ENCODE peak calls at places on chromosomes 7 and 10, in nine cellular contexts. One of them, this sample, is unnamed. For H3K36me3 and H3K27me3, the result is how much of the 10 kb centered on the place peaks cover.

GRCh38 chr10:84613336-84614021 is 285.1 kb downstream of the CCSER2 start:
- DNase-seq in mammary epithelial cell: peak
- DNase-seq in cardiac muscle cell: peak
- DNase-seq in SK-N-SH: peak
- DNase-seq in MM.1S: peak
- DNase-seq in CD4-positive, CD25-positive, alpha-beta regulatory T cell: no peak
- DNase-seq in heart left ventricle: peak
- DNase-seq in CD8-positive, alpha-beta T cell: no peak
- DNase-seq in DND-41: peak
- DNase-seq in this sample: peak

GRCh38 chr7:1928555-1929348 is 258.7 kb downstream of the ELFN1 start:
- DNase-seq in DND-41: no peak
- DNase-seq in CD4-positive, CD25-positive, alpha-beta regulatory T cell: no peak
- DNase-seq in mammary epithelial cell: no peak
- DNase-seq in MM.1S: no peak
- DNase-seq in heart left ventricle: no peak
- DNase-seq in cardiac muscle cell: no peak
- DNase-seq in SK-N-SH: no peak
- DNase-seq in CD8-positive, alpha-beta T cell: no peak
- DNase-seq in this sample: no peak

GRCh38 chr10:110790913-110791525 is 80.7 kb upstream of the PDCD4 start:
- DNase-seq in DND-41: no peak
- DNase-seq in mammary epithelial cell: no peak
- DNase-seq in CD8-positive, alpha-beta T cell: no peak
- DNase-seq in MM.1S: no peak
- DNase-seq in CD4-positive, CD25-positive, alpha-beta regulatory T cell: no peak
- DNase-seq in cardiac muscle cell: no peak
- DNase-seq in heart left ventricle: no peak
- DNase-seq in SK-N-SH: no peak
- DNase-seq in this sample: no peak

GRCh38 chr10:5692476-5693358 is 8.1 kb downstream of the TASOR2 start:
- DNase-seq in cardiac muscle cell: peak
- DNase-seq in CD4-positive, CD25-positive, alpha-beta regulatory T cell: peak
- DNase-seq in mammary epithelial cell: peak
- DNase-seq in MM.1S: no peak
- DNase-seq in DND-41: no peak
- DNase-seq in heart left ventricle: peak
- DNase-seq in SK-N-SH: peak
- DNase-seq in CD8-positive, alpha-beta T cell: peak
- DNase-seq in this sample: no peak

GRCh38 chr10:71042699-71043098 is 154.3 kb upstream of the PCBD1 start:
- DNase-seq in SK-N-SH: no peak
- DNase-seq in heart left ventricle: no peak
- DNase-seq in cardiac muscle cell: no peak
- DNase-seq in CD4-positive, CD25-positive, alpha-beta regulatory T cell: no peak
- DNase-seq in MM.1S: no peak
- DNase-seq in DND-41: no peak
- DNase-seq in CD8-positive, alpha-beta T cell: no peak
- DNase-seq in mammary epithelial cell: no peak
- DNase-seq in this sample: no peak

GRCh38 chr7:73707045-73707631 is 12.3 kb downstream of the STX1A start:
- DNase-seq in DND-41: peak
- DNase-seq in MM.1S: no peak
- DNase-seq in SK-N-SH: peak
- DNase-seq in CD8-positive, alpha-beta T cell: peak
- DNase-seq in cardiac muscle cell: no peak
- DNase-seq in heart left ventricle: peak
- DNase-seq in CD4-positive, CD25-positive, alpha-beta regulatory T cell: no peak
- DNase-seq in mammary epithelial cell: no peak
- DNase-seq in this sample: no peak

GRCh38 chr7:600149-600814 is 80.6 kb upstream of the PDGFA start:
- DNase-seq in mammary epithelial cell: no peak
- DNase-seq in CD4-positive, CD25-positive, alpha-beta regulatory T cell: no peak
- DNase-seq in cardiac muscle cell: no peak
- DNase-seq in MM.1S: no peak
- DNase-seq in DND-41: no peak
- DNase-seq in CD8-positive, alpha-beta T cell: no peak
- DNase-seq in SK-N-SH: no peak
- DNase-seq in heart left ventricle: peak
- DNase-seq in this sample: no peak

GRCh38 chr7:80781561-80781979 is 137.3 kb downstream of the SEMA3C start:
- DNase-seq in heart left ventricle: peak
- DNase-seq in mammary epithelial cell: peak
- DNase-seq in CD8-positive, alpha-beta T cell: no peak
- DNase-seq in cardiac muscle cell: peak
- DNase-seq in CD4-positive, CD25-positive, alpha-beta regulatory T cell: no peak
- DNase-seq in SK-N-SH: no peak
- DNase-seq in DND-41: no peak
- DNase-seq in MM.1S: no peak
- DNase-seq in this sample: no peak

GRCh38 chr10:101336382-101336781 is 17.6 kb upstream of the BTRC start:
- DNase-seq in CD8-positive, alpha-beta T cell: no peak
- DNase-seq in CD4-positive, CD25-positive, alpha-beta regulatory T cell: no peak
- DNase-seq in cardiac muscle cell: no peak
- DNase-seq in heart left ventricle: no peak
- DNase-seq in MM.1S: no peak
- DNase-seq in SK-N-SH: no peak
- DNase-seq in mammary epithelial cell: no peak
- DNase-seq in DND-41: no peak
- DNase-seq in this sample: no peak

GRCh38 chr7:18693826-18694225 is 198.3 kb downstream of the HDAC9 start:
- DNase-seq in MM.1S: no peak
- DNase-seq in DND-41: no peak
- DNase-seq in SK-N-SH: no peak
- DNase-seq in cardiac muscle cell: no peak
- DNase-seq in mammary epithelial cell: no peak
- DNase-seq in CD4-positive, CD25-positive, alpha-beta regulatory T cell: no peak
- DNase-seq in CD8-positive, alpha-beta T cell: no peak
- DNase-seq in heart left ventricle: no peak
- DNase-seq in this sample: no peak

GRCh38 chr7:43328785-43329380 is 216.4 kb downstream of the HECW1 start:
- DNase-seq in CD8-positive, alpha-beta T cell: no peak
- DNase-seq in cardiac muscle cell: peak
- DNase-seq in mammary epithelial cell: no peak
- DNase-seq in CD4-positive, CD25-positive, alpha-beta regulatory T cell: no peak
- DNase-seq in DND-41: no peak
- DNase-seq in MM.1S: no peak
- DNase-seq in SK-N-SH: no peak
- DNase-seq in heart left ventricle: no peak
- DNase-seq in this sample: no peak

GRCh38 chr7:47444376-47445098 is 137.4 kb downstream of the TNS3 start:
- DNase-seq in CD4-positive, CD25-positive, alpha-beta regulatory T cell: no peak
- DNase-seq in MM.1S: no peak
- DNase-seq in cardiac muscle cell: peak
- DNase-seq in DND-41: no peak
- DNase-seq in CD8-positive, alpha-beta T cell: no peak
- DNase-seq in mammary epithelial cell: peak
- DNase-seq in SK-N-SH: peak
- DNase-seq in heart left ventricle: no peak
- DNase-seq in this sample: no peak

GRCh38 chr10:35940067-35940989 is 298.2 kb upstream of the FZD8 start:
- DNase-seq in cardiac muscle cell: no peak
- DNase-seq in CD4-positive, CD25-positive, alpha-beta regulatory T cell: no peak
- DNase-seq in CD8-positive, alpha-beta T cell: no peak
- DNase-seq in mammary epithelial cell: no peak
- DNase-seq in heart left ventricle: peak
- DNase-seq in DND-41: no peak
- DNase-seq in MM.1S: no peak
- DNase-seq in SK-N-SH: no peak
- DNase-seq in this sample: no peak

GRCh38 chr10:90602815-90603600 is 254.8 kb downstream of the HTR7 start:
- DNase-seq in SK-N-SH: no peak
- DNase-seq in DND-41: no peak
- DNase-seq in MM.1S: no peak
- DNase-seq in cardiac muscle cell: no peak
- DNase-seq in heart left ventricle: no peak
- DNase-seq in mammary epithelial cell: peak
- DNase-seq in CD8-positive, alpha-beta T cell: no peak
- DNase-seq in CD4-positive, CD25-positive, alpha-beta regulatory T cell: no peak
- DNase-seq in this sample: no peak

GRCh38 chr10:75726522-75727493 is 295.4 kb downstream of the LRMDA start:
- DNase-seq in DND-41: no peak
- DNase-seq in SK-N-SH: no peak
- DNase-seq in CD8-positive, alpha-beta T cell: no peak
- DNase-seq in heart left ventricle: no peak
- DNase-seq in CD4-positive, CD25-positive, alpha-beta regulatory T cell: no peak
- DNase-seq in mammary epithelial cell: no peak
- DNase-seq in MM.1S: no peak
- DNase-seq in cardiac muscle cell: no peak
- DNase-seq in this sample: no peak

GRCh38 chr7:116277070-116277469 is 66.7 kb downstream of the TES start:
- DNase-seq in mammary epithelial cell: no peak
- DNase-seq in MM.1S: peak
- DNase-seq in CD8-positive, alpha-beta T cell: no peak
- DNase-seq in CD4-positive, CD25-positive, alpha-beta regulatory T cell: no peak
- DNase-seq in cardiac muscle cell: peak
- DNase-seq in heart left ventricle: no peak
- DNase-seq in DND-41: no peak
- DNase-seq in SK-N-SH: no peak
- DNase-seq in this sample: no peak

GRCh38 chr7:66950311-66950710 is 29.3 kb downstream of the TMEM248 start:
- DNase-seq in CD8-positive, alpha-beta T cell: no peak
- DNase-seq in DND-41: no peak
- DNase-seq in mammary epithelial cell: no peak
- DNase-seq in heart left ventricle: no peak
- DNase-seq in cardiac muscle cell: no peak
- DNase-seq in SK-N-SH: no peak
- DNase-seq in CD4-positive, CD25-positive, alpha-beta regulatory T cell: no peak
- DNase-seq in MM.1S: no peak
- DNase-seq in this sample: no peak

GRCh38 chr7:66952343-66953043 is 31.5 kb downstream of the TMEM248 start:
- DNase-seq in heart left ventricle: no peak
- DNase-seq in MM.1S: no peak
- DNase-seq in DND-41: no peak
- DNase-seq in SK-N-SH: no peak
- DNase-seq in CD8-positive, alpha-beta T cell: no peak
- DNase-seq in CD4-positive, CD25-positive, alpha-beta regulatory T cell: no peak
- DNase-seq in cardiac muscle cell: no peak
- DNase-seq in mammary epithelial cell: peak
- DNase-seq in this sample: no peak

GRCh38 chr7:66948480-66949109 is 27.6 kb downstream of the TMEM248 start:
- DNase-seq in DND-41: no peak
- DNase-seq in cardiac muscle cell: no peak
- DNase-seq in CD4-positive, CD25-positive, alpha-beta regulatory T cell: no peak
- DNase-seq in mammary epithelial cell: no peak
- DNase-seq in heart left ventricle: no peak
- DNase-seq in CD8-positive, alpha-beta T cell: no peak
- DNase-seq in SK-N-SH: no peak
- DNase-seq in MM.1S: no peak
- DNase-seq in this sample: no peak

GRCh38 chr7:66950763-66951162 is 29.7 kb downstream of the TMEM248 start:
- DNase-seq in SK-N-SH: no peak
- DNase-seq in heart left ventricle: no peak
- DNase-seq in CD8-positive, alpha-beta T cell: no peak
- DNase-seq in mammary epithelial cell: no peak
- DNase-seq in cardiac muscle cell: no peak
- DNase-seq in DND-41: no peak
- DNase-seq in MM.1S: no peak
- DNase-seq in CD4-positive, CD25-positive, alpha-beta regulatory T cell: no peak
- DNase-seq in this sample: no peak

DNA sequence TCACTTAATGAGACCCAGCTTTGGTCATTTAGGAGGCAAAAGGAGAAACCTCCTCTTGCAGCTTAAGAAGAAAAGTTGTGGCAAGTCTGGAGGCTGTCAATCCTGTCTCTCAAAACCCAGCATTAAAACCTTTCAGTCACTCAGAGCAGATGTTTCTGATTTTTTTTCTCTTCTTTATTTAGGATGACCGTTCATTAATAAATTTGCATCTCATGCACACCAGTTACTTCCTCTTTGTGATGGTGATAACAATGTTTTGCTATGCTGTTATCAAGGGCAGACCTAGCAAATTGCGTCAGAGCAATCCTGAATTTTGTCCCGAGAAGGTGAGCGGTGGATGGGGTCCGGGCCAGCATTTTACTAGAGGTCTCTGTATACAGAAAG is 32.0 kb downstream of the TMEM248 start:
- DNase-seq in CD8-positive, alpha-beta T cell: no peak
- DNase-seq in SK-N-SH: no peak
- DNase-seq in cardiac muscle cell: no peak
- DNase-seq in CD4-positive, CD25-positive, alpha-beta regulatory T cell: no peak
- DNase-seq in DND-41: no peak
- DNase-seq in mammary epithelial cell: no peak
- DNase-seq in heart left ventricle: no peak
- DNase-seq in MM.1S: no peak
- DNase-seq in this sample: no peak
- H3K36me3 ChIP-seq in CD8-positive, alpha-beta T cell: half or more
- H3K36me3 ChIP-seq in SK-N-SH: half or more
- H3K36me3 ChIP-seq in cardiac muscle cell: half or more
- H3K36me3 ChIP-seq in CD4-positive, CD25-positive, alpha-beta regulatory T cell: half or more
- H3K36me3 ChIP-seq in DND-41: half or more
- H3K36me3 ChIP-seq in mammary epithelial cell: under half
- H3K36me3 ChIP-seq in heart left ventricle: half or more
- H3K36me3 ChIP-seq in MM.1S: under half
- H3K36me3 ChIP-seq in this sample: under half

GRCh38 chr7:149762610-149763009 is 10.8 kb downstream of the ZNF467 start:
- DNase-seq in CD4-positive, CD25-positive, alpha-beta regulatory T cell: no peak
- DNase-seq in heart left ventricle: no peak
- DNase-seq in DND-41: no peak
- DNase-seq in CD8-positive, alpha-beta T cell: no peak
- DNase-seq in cardiac muscle cell: no peak
- DNase-seq in mammary epithelial cell: no peak
- DNase-seq in MM.1S: no peak
- DNase-seq in SK-N-SH: no peak
- DNase-seq in this sample: no peak
- H3K27me3 ChIP-seq in CD4-positive, CD25-positive, alpha-beta regulatory T cell: under half
- H3K27me3 ChIP-seq in heart left ventricle: under half
- H3K27me3 ChIP-seq in DND-41: under half
- H3K27me3 ChIP-seq in CD8-positive, alpha-beta T cell: under half
- H3K27me3 ChIP-seq in cardiac muscle cell: half or more
- H3K27me3 ChIP-seq in mammary epithelial cell: under half
- H3K27me3 ChIP-seq in MM.1S: under half
- H3K27me3 ChIP-seq in SK-N-SH: half or more
- H3K27me3 ChIP-seq in this sample: half or more

DNA sequence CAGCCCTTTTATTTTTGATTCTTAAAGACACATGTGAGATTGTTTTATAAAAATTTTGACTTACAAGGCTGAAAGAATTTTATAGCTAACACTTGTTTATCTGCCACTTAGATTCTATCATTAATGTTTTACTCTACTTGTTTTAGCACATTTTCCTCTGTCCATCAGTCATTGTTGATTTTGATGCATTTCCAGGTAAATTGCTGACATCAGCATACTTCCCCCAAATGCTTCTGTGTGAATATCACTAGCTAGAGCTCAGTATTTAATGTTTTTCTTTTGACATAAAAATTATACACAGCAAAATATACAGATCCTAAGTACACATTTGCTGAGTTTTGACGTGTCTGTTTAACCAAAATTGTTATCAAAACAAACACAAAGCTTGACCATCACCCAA is 43.0 kb downstream of the INPP5A start:
- DNase-seq in mammary epithelial cell: no peak
- DNase-seq in CD4-positive, CD25-positive, alpha-beta regulatory T cell: no peak
- DNase-seq in SK-N-SH: no peak
- DNase-seq in heart left ventricle: no peak
- DNase-seq in DND-41: no peak
- DNase-seq in CD8-positive, alpha-beta T cell: no peak
- DNase-seq in MM.1S: no peak
- DNase-seq in cardiac muscle cell: no peak
- DNase-seq in this sample: no peak
- H3K27ac ChIP-seq in mammary epithelial cell: no peak
- H3K27ac ChIP-seq in CD4-positive, CD25-positive, alpha-beta regulatory T cell: no peak
- H3K27ac ChIP-seq in SK-N-SH: no peak
- H3K27ac ChIP-seq in heart left ventricle: no peak
- H3K27ac ChIP-seq in DND-41: no peak
- H3K27ac ChIP-seq in CD8-positive, alpha-beta T cell: no peak
- H3K27ac ChIP-seq in MM.1S: no peak
- H3K27ac ChIP-seq in cardiac muscle cell: no peak
- H3K27ac ChIP-seq in this sample: no peak

GRCh38 chr10:51145388-51145787 is 71.1 kb downstream of the PRKG1 start:
- DNase-seq in heart left ventricle: no peak
- DNase-seq in mammary epithelial cell: no peak
- DNase-seq in CD4-positive, CD25-positive, alpha-beta regulatory T cell: no peak
- DNase-seq in cardiac muscle cell: no peak
- DNase-seq in SK-N-SH: no peak
- DNase-seq in DND-41: no peak
- DNase-seq in MM.1S: no peak
- DNase-seq in CD8-positive, alpha-beta T cell: no peak
- DNase-seq in this sample: no peak
- H3K36me3 ChIP-seq in heart left ventricle: under half
- H3K36me3 ChIP-seq in mammary epithelial cell: under half
- H3K36me3 ChIP-seq in CD4-positive, CD25-positive, alpha-beta regulatory T cell: under half
- H3K36me3 ChIP-seq in cardiac muscle cell: under half
- H3K36me3 ChIP-seq in SK-N-SH: under half
- H3K36me3 ChIP-seq in DND-41: under half
- H3K36me3 ChIP-seq in MM.1S: under half
- H3K36me3 ChIP-seq in CD8-positive, alpha-beta T cell: under half
- H3K36me3 ChIP-seq in this sample: under half

This sample was measured in iPS DF 6.9.